ENCODE peak calls at places on chromosomes 1 and 21, in eight cellular contexts. M is LHCN-M2, L is HTR-8/SVneo, X is AG09319, V is amniotic stem cell, T is HT1080, Q is right lobe of liver, P is NCI-H2081. E is an unnamed sample.

GRCh38 chr1:176770066-176770465 is 307.1 kb downstream of the PAPPA2 start:
- DNase-seq in Q (no peak), L (no peak), T (no peak), X (no peak), M (no peak), V (no peak), P (no peak), E (no peak)

GRCh38 chr1:208164609-208165008 is 79.6 kb downstream of the PLXNA2 start:
- DNase-seq in Q (no peak), T (no peak), X (no peak), V (no peak), P (no peak), M (no peak), L (no peak), E (no peak)

GRCh38 chr1:169312084-169312954 is 55.3 kb downstream of the NME7 start:
- DNase-seq in T (peak), L (peak), P (no peak), V (peak), X (peak), Q (no peak), M (peak), E (peak)

GRCh38 chr1:30409476-30410152 is 313.8 kb downstream of the MATN1 start:
- DNase-seq in M (no peak), X (no peak), T (no peak), V (no peak), L (no peak), Q (no peak), P (no peak), E (no peak)

GRCh38 chr1:185984113-185984836 is 250.1 kb downstream of the HMCN1 start:
- DNase-seq in T (no peak), V (no peak), L (no peak), Q (no peak), P (no peak), M (no peak), X (peak), E (no peak)

GRCh38 chr1:25519624-25520023 is 23.8 kb upstream of the LDLRAP1 start:
- DNase-seq in V (no peak), X (no peak), M (peak), Q (no peak), T (peak), L (no peak), P (no peak), E (peak)

GRCh38 chr1:93056214-93056613 is 22.9 kb upstream of the MTF2 start:
- DNase-seq in T (no peak), M (peak), L (peak), P (no peak), Q (no peak), X (no peak), V (no peak), E (no peak)

GRCh38 chr21:46368533-46369285 is 44.8 kb downstream of the PCNT start:
- DNase-seq in X (no peak), T (no peak), V (no peak), Q (no peak), L (no peak), P (no peak), M (no peak), E (no peak)

GRCh38 chr1:5253036-5253435 is 598.6 kb downstream of the AJAP1 start:
- DNase-seq in V (no peak), Q (no peak), P (no peak), M (no peak), T (no peak), L (no peak), X (no peak), E (no peak)

GRCh38 chr1:22884806-22885559 is 87.7 kb downstream of the LACTBL1 start:
- DNase-seq in P (no peak), V (no peak), X (no peak), T (no peak), Q (no peak), M (no peak), L (no peak), E (no peak)

GRCh38 chr1:818611-819291 is 105.0 kb upstream of the SAMD11 start:
- DNase-seq in Q (no peak), V (no peak), P (no peak), M (peak), X (no peak), T (no peak), L (no peak), E (no peak)

GRCh38 chr1:94954292-94955220 is 27.6 kb upstream of the CNN3 start:
- DNase-seq in T (peak), P (no peak), V (no peak), X (no peak), L (no peak), M (no peak), Q (no peak), E (no peak)

GRCh38 chr1:7293702-7294630 is 477.1 kb upstream of the VAMP3 start:
- DNase-seq in X (no peak), T (no peak), P (no peak), Q (no peak), L (no peak), V (no peak), M (peak), E (no peak)

GRCh38 chr1:80218112-80218511 is 1211.6 kb upstream of the ADGRL4 start:
- DNase-seq in L (peak), P (peak), M (peak), T (peak), X (no peak), V (peak), Q (no peak), E (no peak)

GRCh38 chr1:23977187-23977853 is 2.8 kb downstream of the SRSF10 start:
- DNase-seq in Q (no peak), T (no peak), P (no peak), X (no peak), L (no peak), V (no peak), M (no peak), E (no peak)

GRCh38 chr1:205047764-205048231 is 4.8 kb downstream of the CNTN2 start:
- DNase-seq in Q (no peak), P (no peak), M (no peak), X (no peak), L (no peak), V (no peak), T (no peak), E (no peak)

GRCh38 chr1:4424766-4425165 is 229.6 kb upstream of the AJAP1 start:
- DNase-seq in P (no peak), T (no peak), L (no peak), X (no peak), M (no peak), V (no peak), Q (no peak), E (no peak)

GRCh38 chr1:41482001-41482765 is 2.3 kb downstream of the EDN2 start:
- DNase-seq in X (no peak), M (no peak), Q (peak), T (no peak), V (no peak), L (no peak), P (peak), E (peak)

GRCh38 chr1:151846062-151846568 is 6.5 kb upstream of the C2CD4D start:
- DNase-seq in V (no peak), P (no peak), T (peak), M (peak), L (peak), X (no peak), Q (no peak), E (peak)

GRCh38 chr1:179793281-179793680 is 50.2 kb downstream of the FAM163A start:
- DNase-seq in P (no peak), L (no peak), V (no peak), M (no peak), X (no peak), T (no peak), Q (no peak), E (no peak)

GRCh38 chr1:67211589-67212563 is 45.6 kb downstream of the IL23R start:
- DNase-seq in L (no peak), Q (no peak), X (no peak), M (peak), V (no peak), P (no peak), T (no peak), E (no peak)

GRCh38 chr1:184790642-184791041 is 36.0 kb upstream of the EDEM3 start:
- DNase-seq in T (no peak), V (no peak), X (no peak), Q (no peak), M (peak), P (peak), L (no peak), E (no peak)

GRCh38 chr21:44449473-44450363 is 5.6 kb upstream of the LRRC3 start:
- DNase-seq in M (peak), P (no peak), V (no peak), X (no peak), Q (no peak), T (no peak), L (no peak), E (no peak)

GRCh38 chr1:59686170-59686569 is 128.6 kb upstream of the HOOK1 start:
- DNase-seq in V (no peak), X (no peak), L (no peak), T (no peak), P (no peak), Q (no peak), M (peak), E (peak)

GRCh38 chr21:25879203-25879602 is 144.4 kb downstream of the GABPA start:
- DNase-seq in X (no peak), M (no peak), Q (no peak), L (no peak), T (no peak), V (no peak), P (no peak), E (no peak)

GRCh38 chr1:230550428-230550827 is 91.9 kb upstream of the COG2 start:
- DNase-seq in Q (no peak), L (no peak), X (no peak), P (no peak), M (peak), V (no peak), T (peak), E (no peak)

GRCh38 chr1:181062800-181063428 is 25.6 kb upstream of the IER5 start:
- DNase-seq in Q (no peak), X (no peak), L (no peak), P (no peak), V (no peak), T (no peak), M (peak), E (no peak)

GRCh38 chr1:33341190-33341589 is 20.3 kb upstream of the A3GALT2 start:
- DNase-seq in V (no peak), M (no peak), X (no peak), T (no peak), L (no peak), P (no peak), Q (no peak), E (no peak)

GRCh38 chr1:221294244-221294643 is 415.0 kb downstream of the HLX start:
- DNase-seq in Q (no peak), T (peak), X (no peak), P (no peak), M (no peak), V (no peak), L (no peak), E (no peak)

GRCh38 chr1:36323636-36324321 is at the start of gene EVA1B:
- DNase-seq in L (peak), Q (peak), M (peak), V (peak), T (peak), X (peak), P (peak), E (peak)

GRCh38 chr21:45508607-45509565 is 33.4 kb downstream of the SLC19A1 start:
- DNase-seq in T (no peak), X (no peak), M (no peak), L (no peak), Q (peak), P (no peak), V (no peak), E (no peak)

GRCh38 chr1:58481962-58482361 is 64.6 kb downstream of the OMA1 start:
- DNase-seq in L (no peak), T (no peak), P (no peak), Q (no peak), X (no peak), M (no peak), V (no peak), E (no peak)

GRCh38 chr1:174116042-174116441 is 43.3 kb upstream of the RABGAP1L start:
- DNase-seq in T (peak), M (peak), Q (no peak), L (no peak), V (no peak), P (no peak), X (no peak), E (no peak)

GRCh38 chr1:221117548-221117951 is 238.3 kb downstream of the HLX start:
- DNase-seq in P (no peak), Q (peak), V (no peak), X (peak), L (no peak), T (peak), M (peak), E (peak)

E was measured in MG63.